ENCODE peak calls at places on chromosomes 2 and 18, in seven cellular contexts. J is left ventricle myocardium inferior, M is HL-60, H is fibroblast of mammary gland, N is thyroid gland, Q is WERI-Rb-1, V is neural progenitor cell. Z is an unnamed sample.

GRCh38 chr2:74385396-74385795 is 5.3 kb upstream of the DCTN1 start:
- DNase-seq in N (no peak), Q (no peak), M (peak), V (no peak), H (peak), J (no peak), Z (no peak)

GRCh38 chr2:37349376-37349775 is 4.9 kb downstream of the QPCT start:
- DNase-seq in V (peak), Q (no peak), H (no peak), M (peak), N (no peak), J (no peak), Z (no peak)

GRCh38 chr2:241636182-241636982 is 576 bp downstream of the THAP4 start:
- DNase-seq in N (peak), M (peak), V (peak), H (no peak), Q (peak), J (peak), Z (peak)

GRCh38 chr2:8437228-8437948 is 244.5 kb upstream of the ID2 start:
- DNase-seq in V (no peak), J (no peak), M (no peak), H (no peak), Q (no peak), N (no peak), Z (no peak)

GRCh38 chr2:64937341-64938230 is 51.6 kb upstream of the SLC1A4 start:
- DNase-seq in M (no peak), Q (no peak), H (no peak), J (peak), N (no peak), V (no peak), Z (peak)

GRCh38 chr18:62073882-62074281 is 113.0 kb downstream of the PIGN start:
- DNase-seq in Q (no peak), N (no peak), J (no peak), V (no peak), M (no peak), H (no peak), Z (no peak)

GRCh38 chr2:203177361-203177760 is 61.5 kb upstream of the CYP20A1 start:
- DNase-seq in H (peak), M (no peak), N (no peak), J (no peak), Q (no peak), V (no peak), Z (no peak)

GRCh38 chr2:71469403-71470398 is 16.3 kb downstream of the DYSF start:
- DNase-seq in M (no peak), Q (no peak), N (no peak), J (no peak), V (no peak), H (no peak), Z (no peak)

GRCh38 chr2:69581774-69582581 is 61.6 kb downstream of the AAK1 start:
- DNase-seq in Q (no peak), M (peak), V (no peak), J (no peak), H (peak), N (peak), Z (no peak)

GRCh38 chr2:48126180-48126579 is 219.9 kb upstream of the FBXO11 start:
- DNase-seq in H (peak), Q (no peak), J (no peak), V (no peak), M (no peak), N (peak), Z (no peak)

GRCh38 chr2:239268549-239268948 is 132.3 kb downstream of the HDAC4 start:
- DNase-seq in N (no peak), Q (no peak), V (no peak), M (peak), J (no peak), H (no peak), Z (no peak)

GRCh38 chr2:7452110-7452851 is 535.1 kb downstream of the RNF144A start:
- DNase-seq in M (no peak), J (no peak), N (no peak), H (no peak), Q (no peak), V (no peak), Z (no peak)

GRCh38 chr2:207935991-207936370 is 89.3 kb downstream of the PLEKHM3 start:
- DNase-seq in M (no peak), N (no peak), H (no peak), V (no peak), Q (no peak), J (no peak), Z (no peak)

GRCh38 chr2:230408244-230408842 is 7.7 kb upstream of the SP100 start:
- DNase-seq in J (peak), V (no peak), M (no peak), Q (no peak), N (peak), H (peak), Z (peak)

GRCh38 chr18:29737190-29737589 is 1305.4 kb downstream of the DSC3 start:
- DNase-seq in H (no peak), V (no peak), N (no peak), M (no peak), Q (no peak), J (no peak), Z (no peak)

GRCh38 chr2:157825885-157826284 is 50.2 kb downstream of the ACVR1 start:
- DNase-seq in H (peak), Q (peak), M (no peak), V (peak), N (peak), J (no peak), Z (no peak)

GRCh38 chr2:118047273-118047898 is 33.5 kb upstream of the CCDC93 start:
- DNase-seq in N (no peak), V (no peak), Q (no peak), H (peak), J (no peak), M (no peak), Z (no peak)

GRCh38 chr2:171149986-171150693 is 10.6 kb downstream of the TLK1 start:
- DNase-seq in V (no peak), J (no peak), N (no peak), Q (no peak), H (no peak), M (no peak), Z (no peak)

GRCh38 chr18:13257361-13257980 is 38.9 kb downstream of the LDLRAD4 start:
- DNase-seq in V (no peak), H (no peak), M (no peak), Q (no peak), N (no peak), J (no peak), Z (no peak)

GRCh38 chr2:10234013-10234306 is 68.7 kb upstream of the HPCAL1 start:
- DNase-seq in V (no peak), Q (no peak), N (no peak), M (no peak), J (no peak), H (no peak), Z (no peak)

GRCh38 chr2:168343586-168343985 is 96.2 kb upstream of the STK39 start:
- DNase-seq in Q (no peak), H (peak), J (no peak), M (no peak), N (no peak), V (no peak), Z (no peak)

GRCh38 chr2:127061377-127062273 is 45.3 kb downstream of the BIN1 start:
- DNase-seq in Q (no peak), V (no peak), J (no peak), H (no peak), N (no peak), M (no peak), Z (no peak)

GRCh38 chr18:71287268-71287667 is 998.4 kb downstream of the SOCS6 start:
- DNase-seq in M (no peak), N (no peak), H (no peak), J (no peak), Q (no peak), V (no peak), Z (no peak)

GRCh38 chr2:221342388-221342787 is 229.7 kb downstream of the EPHA4 start:
- DNase-seq in Q (no peak), V (no peak), H (no peak), M (no peak), N (no peak), J (no peak), Z (no peak)

GRCh38 chr2:241983571-241984270 is 114.2 kb downstream of the RTP5 start:
- DNase-seq in H (no peak), M (no peak), J (no peak), V (no peak), N (no peak), Q (no peak), Z (no peak)

GRCh38 chr2:65845442-65846182 is 413.2 kb upstream of the SPRED2 start:
- DNase-seq in V (no peak), J (no peak), Q (no peak), H (no peak), M (no peak), N (no peak), Z (no peak)

GRCh38 chr2:10720306-10720705 is 1.1 kb upstream of the ATP6V1C2 start:
- DNase-seq in H (no peak), Q (no peak), N (no peak), J (no peak), M (peak), V (no peak), Z (no peak)

GRCh38 chr2:27716301-27717069 is 52.8 kb downstream of the SLC4A1AP start:
- DNase-seq in V (peak), Q (no peak), M (no peak), H (no peak), J (no peak), N (no peak), Z (no peak)

GRCh38 chr2:169528271-169528701 is 18.8 kb downstream of the KLHL41 start:
- DNase-seq in V (peak), M (peak), H (peak), J (peak), Q (peak), N (peak), Z (no peak)

GRCh38 chr2:187985923-187986322 is 305.8 kb upstream of the GULP1 start:
- DNase-seq in J (no peak), H (no peak), N (no peak), V (no peak), M (no peak), Q (no peak), Z (no peak)

GRCh38 chr2:231379266-231380215 is 16.0 kb upstream of the B3GNT7 start:
- DNase-seq in H (no peak), N (no peak), M (no peak), Q (no peak), J (no peak), V (no peak), Z (no peak)

GRCh38 chr2:96342085-96342484 is 6.5 kb downstream of the NCAPH start:
- DNase-seq in J (no peak), Q (no peak), N (no peak), M (no peak), V (no peak), H (peak), Z (no peak)

GRCh38 chr18:54150226-54150625 is 74.2 kb downstream of the MBD2 start:
- DNase-seq in Q (no peak), M (no peak), H (no peak), N (no peak), V (no peak), J (no peak), Z (no peak)
- H3K4me3 ChIP-seq in Q (no peak), M (no peak), H (no peak), N (no peak), V (no peak), J (no peak), Z (no peak)

GRCh38 chr2:214127178-214127970 is 283.5 kb upstream of the VWC2L start:
- DNase-seq in Q (no peak), V (peak), N (no peak), M (no peak), J (no peak), H (peak), Z (no peak)
- H3K4me3 ChIP-seq in Q (no peak), V (no peak), N (no peak), M (no peak), J (no peak), H (no peak), Z (no peak)

GRCh38 chr2:44934962-44935853 is 6.3 kb upstream of the SIX3 start:
- DNase-seq in Q (peak), M (no peak), J (no peak), N (no peak), H (no peak), V (peak), Z (no peak)

GRCh38 chr2:44933434-44933951 is 8.0 kb upstream of the SIX3 start:
- DNase-seq in Q (no peak), M (no peak), J (no peak), V (peak), N (no peak), H (no peak), Z (no peak)

GRCh38 chr2:44935854-44936185 is 5.7 kb upstream of the SIX3 start:
- DNase-seq in V (no peak), N (no peak), J (no peak), H (no peak), M (no peak), Q (peak), Z (no peak)

GRCh38 chr2:44934024-44934423 is 7.5 kb upstream of the SIX3 start:
- DNase-seq in N (no peak), V (peak), M (no peak), Q (peak), J (no peak), H (no peak), Z (no peak)

DNA sequence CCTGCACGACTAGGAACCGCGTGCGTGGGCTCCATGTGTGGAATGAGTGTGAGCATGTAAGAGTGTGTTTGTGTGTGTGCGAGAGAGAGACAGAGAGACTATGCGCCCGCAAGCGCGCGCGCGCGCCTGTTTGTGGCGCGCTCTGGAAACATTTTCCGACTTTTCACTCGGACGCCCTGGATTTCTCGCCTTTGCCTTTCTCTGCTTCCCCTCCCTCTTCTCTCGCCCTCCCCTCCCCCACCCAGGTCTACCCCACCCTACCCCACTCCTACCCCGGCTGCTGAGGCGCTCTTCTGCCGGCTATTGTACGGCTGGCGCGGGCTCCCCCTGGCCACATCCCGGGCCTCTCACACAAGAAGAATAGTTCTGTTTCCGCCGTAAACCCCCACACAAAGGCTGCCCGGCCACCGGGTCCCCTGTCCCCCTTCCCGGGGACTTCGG is 7.0 kb upstream of the SIX3 start:
- DNase-seq in H (no peak), V (peak), J (no peak), N (no peak), Q (peak), M (no peak), Z (no peak)
- H3K4me3 ChIP-seq in H (no peak), V (peak), J (peak), N (no peak), Q (peak), M (peak), Z (peak)

GRCh38 chr2:236172238-236172865 is 4.2 kb upstream of the GBX2 start:
- DNase-seq in Q (no peak), M (no peak), V (peak), H (no peak), N (no peak), J (no peak), Z (no peak)
- H3K4me3 ChIP-seq in Q (no peak), M (no peak), V (no peak), H (no peak), N (no peak), J (no peak), Z (no peak)

GRCh38 chr2:11753886-11754704 is 7.7 kb downstream of the LPIN1 start:
- DNase-seq in H (peak), V (no peak), N (no peak), Q (no peak), J (no peak), M (no peak), Z (peak)
- H3K4me3 ChIP-seq in H (no peak), V (no peak), N (no peak), Q (no peak), J (peak), M (peak), Z (no peak)

DNA sequence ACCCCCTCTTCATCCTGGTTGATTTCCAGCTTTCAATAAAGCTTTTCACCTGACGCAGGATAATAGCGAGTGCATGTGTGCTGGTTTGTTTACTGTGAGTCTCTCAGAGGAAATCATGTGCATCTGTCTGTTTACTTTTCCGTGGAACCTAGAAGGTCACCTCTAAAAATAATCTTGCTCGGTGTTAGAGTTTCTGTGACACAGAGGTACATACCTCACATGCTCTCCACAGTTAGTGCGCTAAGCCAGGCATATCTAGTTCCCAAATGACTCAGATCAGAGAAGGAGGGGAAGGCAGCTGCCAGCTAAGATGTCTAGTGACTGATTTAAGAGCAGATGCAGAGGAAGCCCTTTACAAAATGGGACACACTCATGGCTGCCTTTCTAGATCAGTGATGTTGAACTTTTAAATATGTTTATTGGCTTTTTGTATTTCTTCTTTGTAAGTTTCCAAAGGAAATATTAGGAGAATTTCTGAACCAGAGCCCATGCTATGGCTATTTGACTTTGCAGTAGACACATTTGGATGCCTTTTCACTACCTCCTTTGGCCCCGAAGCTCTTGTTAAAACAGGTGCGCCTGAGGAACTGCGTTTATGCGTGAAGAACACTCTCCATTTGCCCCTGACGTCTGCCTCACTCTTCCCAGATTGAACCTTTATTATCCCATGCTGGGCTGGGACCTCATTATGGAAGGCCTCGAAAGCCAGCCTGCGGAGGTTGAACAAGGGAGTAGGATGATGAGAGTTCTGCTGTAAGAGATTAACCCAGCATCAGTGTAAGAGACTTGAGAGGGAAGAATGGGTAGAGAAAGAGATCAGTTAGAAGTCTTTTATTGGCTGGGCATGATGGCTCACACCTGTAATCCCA is 145.6 kb downstream of the FAM161A start:
- DNase-seq in J (no peak), M (no peak), Q (peak), V (peak), N (peak), H (peak), Z (no peak)
- H3K4me3 ChIP-seq in J (no peak), M (no peak), Q (no peak), V (no peak), N (no peak), H (no peak), Z (no peak)

Z was measured in kidney.